ENCODE peak calls at places on chromosomes 7 and 10, in six cellular contexts. One of them, this sample, is unnamed.

GRCh38 chr7:100053201-100053600 is 3.6 kb downstream of the ZSCAN21 start:
- DNase-seq in AG04450: peak
- DNase-seq in heart right ventricle: peak
- DNase-seq in tibial artery: no peak
- DNase-seq in upper lobe of left lung: no peak
- DNase-seq in A549: peak
- DNase-seq in this sample: no peak

GRCh38 chr7:66505531-66506451 is 122.9 kb upstream of the KCTD7 start:
- DNase-seq in heart right ventricle: no peak
- DNase-seq in A549: no peak
- DNase-seq in tibial artery: no peak
- DNase-seq in AG04450: no peak
- DNase-seq in upper lobe of left lung: no peak
- DNase-seq in this sample: no peak

GRCh38 chr10:122114156-122114747 is 125.3 kb downstream of the TACC2 start:
- DNase-seq in AG04450: no peak
- DNase-seq in tibial artery: peak
- DNase-seq in upper lobe of left lung: no peak
- DNase-seq in A549: no peak
- DNase-seq in heart right ventricle: peak
- DNase-seq in this sample: no peak

GRCh38 chr7:147048864-147049263 is 932.3 kb downstream of the CNTNAP2 start:
- DNase-seq in tibial artery: no peak
- DNase-seq in A549: no peak
- DNase-seq in heart right ventricle: no peak
- DNase-seq in upper lobe of left lung: no peak
- DNase-seq in AG04450: no peak
- DNase-seq in this sample: no peak

GRCh38 chr10:121154846-121155245 is 303.7 kb downstream of the WDR11 start:
- DNase-seq in heart right ventricle: no peak
- DNase-seq in tibial artery: no peak
- DNase-seq in AG04450: no peak
- DNase-seq in A549: no peak
- DNase-seq in upper lobe of left lung: no peak
- DNase-seq in this sample: no peak

GRCh38 chr7:27210441-27211083 is 10.7 kb upstream of the HOXA13 start:
- DNase-seq in heart right ventricle: peak
- DNase-seq in upper lobe of left lung: no peak
- DNase-seq in AG04450: no peak
- DNase-seq in tibial artery: no peak
- DNase-seq in A549: peak
- DNase-seq in this sample: no peak

GRCh38 chr10:82402901-82403300 is 527.9 kb downstream of the NRG3 start:
- DNase-seq in A549: no peak
- DNase-seq in AG04450: no peak
- DNase-seq in tibial artery: no peak
- DNase-seq in heart right ventricle: no peak
- DNase-seq in upper lobe of left lung: no peak
- DNase-seq in this sample: no peak

GRCh38 chr7:33694006-33694405 is 211.3 kb upstream of the BMPER start:
- DNase-seq in heart right ventricle: no peak
- DNase-seq in tibial artery: no peak
- DNase-seq in AG04450: no peak
- DNase-seq in upper lobe of left lung: no peak
- DNase-seq in A549: no peak
- DNase-seq in this sample: no peak

GRCh38 chr7:1732072-1732471 is 62.0 kb downstream of the ELFN1 start:
- DNase-seq in A549: no peak
- DNase-seq in AG04450: no peak
- DNase-seq in tibial artery: no peak
- DNase-seq in heart right ventricle: no peak
- DNase-seq in upper lobe of left lung: no peak
- DNase-seq in this sample: no peak

GRCh38 chr10:33421789-33422188 is 87.3 kb upstream of the NRP1 start:
- DNase-seq in upper lobe of left lung: no peak
- DNase-seq in A549: peak
- DNase-seq in AG04450: peak
- DNase-seq in tibial artery: peak
- DNase-seq in heart right ventricle: no peak
- DNase-seq in this sample: peak

GRCh38 chr10:102451105-102451969 is at the start of gene C10orf95:
- DNase-seq in tibial artery: no peak
- DNase-seq in upper lobe of left lung: peak
- DNase-seq in heart right ventricle: no peak
- DNase-seq in AG04450: no peak
- DNase-seq in A549: no peak
- DNase-seq in this sample: no peak

GRCh38 chr10:14661818-14662217 is 112.9 kb downstream of the FAM107B start:
- DNase-seq in A549: no peak
- DNase-seq in tibial artery: no peak
- DNase-seq in upper lobe of left lung: no peak
- DNase-seq in AG04450: no peak
- DNase-seq in heart right ventricle: no peak
- DNase-seq in this sample: no peak

GRCh38 chr10:45071043-45071813 is 70.5 kb downstream of the ZNF22 start:
- DNase-seq in heart right ventricle: no peak
- DNase-seq in AG04450: no peak
- DNase-seq in A549: no peak
- DNase-seq in upper lobe of left lung: no peak
- DNase-seq in tibial artery: no peak
- DNase-seq in this sample: no peak

GRCh38 chr10:24874133-24874532 is 78.3 kb downstream of the PRTFDC1 start:
- DNase-seq in heart right ventricle: no peak
- DNase-seq in AG04450: no peak
- DNase-seq in tibial artery: no peak
- DNase-seq in upper lobe of left lung: no peak
- DNase-seq in A549: no peak
- DNase-seq in this sample: no peak

GRCh38 chr7:16465469-16466086 is at the start of gene SOSTDC1:
- DNase-seq in A549: no peak
- DNase-seq in heart right ventricle: no peak
- DNase-seq in AG04450: no peak
- DNase-seq in upper lobe of left lung: no peak
- DNase-seq in tibial artery: no peak
- DNase-seq in this sample: no peak

GRCh38 chr10:88952647-88953111 is at the start of gene ACTA2:
- DNase-seq in A549: no peak
- DNase-seq in upper lobe of left lung: no peak
- DNase-seq in tibial artery: peak
- DNase-seq in heart right ventricle: peak
- DNase-seq in AG04450: peak
- DNase-seq in this sample: peak

GRCh38 chr7:134792968-134793367 is 13.5 kb downstream of the CALD1 start:
- DNase-seq in tibial artery: peak
- DNase-seq in heart right ventricle: peak
- DNase-seq in A549: no peak
- DNase-seq in upper lobe of left lung: no peak
- DNase-seq in AG04450: no peak
- DNase-seq in this sample: no peak
- H3K27ac ChIP-seq in tibial artery: peak
- H3K27ac ChIP-seq in heart right ventricle: peak
- H3K27ac ChIP-seq in A549: no peak
- H3K27ac ChIP-seq in upper lobe of left lung: no peak
- H3K27ac ChIP-seq in AG04450: no peak
- H3K27ac ChIP-seq in this sample: peak

GRCh38 chr7:140778568-140778967 is 82.1 kb downstream of the NDUFB2 start:
- DNase-seq in A549: no peak
- DNase-seq in heart right ventricle: no peak
- DNase-seq in tibial artery: no peak
- DNase-seq in upper lobe of left lung: no peak
- DNase-seq in AG04450: no peak
- DNase-seq in this sample: no peak

GRCh38 chr7:140774371-140774770 is 77.9 kb downstream of the NDUFB2 start:
- DNase-seq in upper lobe of left lung: no peak
- DNase-seq in heart right ventricle: no peak
- DNase-seq in A549: no peak
- DNase-seq in AG04450: no peak
- DNase-seq in tibial artery: no peak
- DNase-seq in this sample: no peak

GRCh38 chr7:140769852-140770251 is 73.3 kb downstream of the NDUFB2 start:
- DNase-seq in heart right ventricle: no peak
- DNase-seq in upper lobe of left lung: no peak
- DNase-seq in AG04450: no peak
- DNase-seq in A549: no peak
- DNase-seq in tibial artery: no peak
- DNase-seq in this sample: no peak

GRCh38 chr7:140771826-140772225 is 75.3 kb downstream of the NDUFB2 start:
- DNase-seq in heart right ventricle: no peak
- DNase-seq in upper lobe of left lung: no peak
- DNase-seq in AG04450: no peak
- DNase-seq in tibial artery: no peak
- DNase-seq in A549: no peak
- DNase-seq in this sample: no peak

DNA sequence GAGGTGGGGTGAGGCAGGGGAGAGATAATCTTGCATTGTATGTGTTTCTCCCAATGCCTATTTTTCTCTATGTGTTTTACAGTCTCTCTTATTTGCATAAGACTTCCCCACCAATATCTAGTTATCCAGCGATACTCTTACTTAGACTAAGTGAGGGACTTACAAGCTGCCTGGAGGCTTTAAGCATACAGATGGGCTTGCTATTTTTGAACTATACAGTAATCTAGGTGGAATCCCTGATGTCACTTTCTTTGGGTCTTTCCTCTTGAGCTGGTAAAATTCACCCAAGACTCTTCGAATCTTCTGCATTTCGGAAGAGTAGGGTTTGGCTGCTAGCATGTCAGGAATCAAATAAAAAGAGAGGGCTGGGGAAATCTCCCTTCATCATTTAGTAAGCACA is 76.6 kb downstream of the NDUFB2 start:
- DNase-seq in upper lobe of left lung: no peak
- DNase-seq in AG04450: no peak
- DNase-seq in tibial artery: no peak
- DNase-seq in heart right ventricle: no peak
- DNase-seq in A549: no peak
- DNase-seq in this sample: no peak
- TF ChIP-seq CTCF in upper lobe of left lung: no peak
- TF ChIP-seq CTCF in AG04450: no peak
- TF ChIP-seq CTCF in tibial artery: no peak
- TF ChIP-seq CTCF in heart right ventricle: no peak
- TF ChIP-seq CTCF in A549: no peak
- TF ChIP-seq CTCF in this sample: no peak

GRCh38 chr7:19776981-19777380 is 3.6 kb upstream of the TMEM196 start:
- DNase-seq in upper lobe of left lung: no peak
- DNase-seq in heart right ventricle: no peak
- DNase-seq in A549: no peak
- DNase-seq in tibial artery: no peak
- DNase-seq in AG04450: no peak
- DNase-seq in this sample: no peak

GRCh38 chr7:19772323-19772722 is 1.1 kb downstream of the TMEM196 start:
- DNase-seq in A549: no peak
- DNase-seq in upper lobe of left lung: no peak
- DNase-seq in heart right ventricle: no peak
- DNase-seq in tibial artery: no peak
- DNase-seq in AG04450: no peak
- DNase-seq in this sample: no peak

GRCh38 chr7:19773361-19773760 is at the start of gene TMEM196:
- DNase-seq in AG04450: no peak
- DNase-seq in heart right ventricle: no peak
- DNase-seq in A549: no peak
- DNase-seq in upper lobe of left lung: no peak
- DNase-seq in tibial artery: no peak
- DNase-seq in this sample: no peak

GRCh38 chr7:19772858-19773337 is 519 bp downstream of the TMEM196 start:
- DNase-seq in heart right ventricle: no peak
- DNase-seq in upper lobe of left lung: no peak
- DNase-seq in A549: peak
- DNase-seq in tibial artery: no peak
- DNase-seq in AG04450: no peak
- DNase-seq in this sample: no peak
- H3K4me3 ChIP-seq in heart right ventricle: no peak
- H3K4me3 ChIP-seq in upper lobe of left lung: no peak
- H3K4me3 ChIP-seq in A549: peak
- H3K4me3 ChIP-seq in tibial artery: peak
- H3K4me3 ChIP-seq in AG04450: no peak
- H3K4me3 ChIP-seq in this sample: peak

GRCh38 chr10:49141541-49142332 is 7.9 kb upstream of the FAM170B start:
- DNase-seq in heart right ventricle: peak
- DNase-seq in AG04450: no peak
- DNase-seq in A549: no peak
- DNase-seq in tibial artery: no peak
- DNase-seq in upper lobe of left lung: no peak
- DNase-seq in this sample: no peak

GRCh38 chr10:49138361-49138891 is 4.6 kb upstream of the FAM170B start:
- DNase-seq in A549: no peak
- DNase-seq in tibial artery: no peak
- DNase-seq in upper lobe of left lung: no peak
- DNase-seq in AG04450: no peak
- DNase-seq in heart right ventricle: peak
- DNase-seq in this sample: no peak

GRCh38 chr10:49139866-49140195 is 6.0 kb upstream of the FAM170B start:
- DNase-seq in tibial artery: no peak
- DNase-seq in AG04450: peak
- DNase-seq in A549: peak
- DNase-seq in upper lobe of left lung: no peak
- DNase-seq in heart right ventricle: peak
- DNase-seq in this sample: peak

GRCh38 chr10:49139000-49139865 is 5.4 kb upstream of the FAM170B start:
- DNase-seq in tibial artery: no peak
- DNase-seq in heart right ventricle: peak
- DNase-seq in A549: no peak
- DNase-seq in upper lobe of left lung: no peak
- DNase-seq in AG04450: peak
- DNase-seq in this sample: no peak

GRCh38 chr10:49140306-49141175 is 6.7 kb upstream of the FAM170B start:
- DNase-seq in upper lobe of left lung: no peak
- DNase-seq in A549: no peak
- DNase-seq in tibial artery: no peak
- DNase-seq in heart right ventricle: peak
- DNase-seq in AG04450: no peak
- DNase-seq in this sample: no peak
- H3K27ac ChIP-seq in upper lobe of left lung: peak
- H3K27ac ChIP-seq in A549: peak
- H3K27ac ChIP-seq in tibial artery: no peak
- H3K27ac ChIP-seq in heart right ventricle: no peak
- H3K27ac ChIP-seq in AG04450: peak
- H3K27ac ChIP-seq in this sample: peak

GRCh38 chr10:44030132-44030531 is 354.8 kb downstream of the CXCL12 start:
- DNase-seq in A549: no peak
- DNase-seq in tibial artery: no peak
- DNase-seq in AG04450: no peak
- DNase-seq in heart right ventricle: no peak
- DNase-seq in upper lobe of left lung: no peak
- DNase-seq in this sample: no peak
- TF ChIP-seq CTCF in A549: no peak
- TF ChIP-seq CTCF in tibial artery: no peak
- TF ChIP-seq CTCF in AG04450: no peak
- TF ChIP-seq CTCF in heart right ventricle: no peak
- TF ChIP-seq CTCF in upper lobe of left lung: no peak
- TF ChIP-seq CTCF in this sample: peak